ENCODE peak calls at places on chromosomes 13 and 19, in seven cellular contexts. W is neural progenitor cell, P is cardiac muscle cell, A is ovary, K is tibial nerve, L is tibial artery, X is fibroblast of lung. Z is an unnamed sample.

GRCh38 chr19:38004505-38005223 is 97.7 kb downstream of the SIPA1L3 start:
- DNase-seq in P (peak; percentile 96), A (peak; percentile 72), W (peak; percentile 92), L (peak; percentile 92), K (peak; percentile 74), X (peak; percentile 96), Z (peak; percentile 91)

GRCh38 chr13:97491452-97491851 is 57.5 kb downstream of the RAP2A start:
- DNase-seq in A (no peak), W (no peak), K (no peak), P (no peak), L (no peak), X (no peak), Z (no peak)

GRCh38 chr19:56987184-56987583 is 132.6 kb upstream of the USP29 start:
- DNase-seq in K (no peak), P (no peak), L (no peak), A (peak; percentile 26), W (no peak), X (no peak), Z (no peak)

GRCh38 chr19:3024870-3025515 is 4.1 kb downstream of the TLE2 start:
- DNase-seq in L (no peak), A (no peak), K (no peak), P (no peak), W (peak; percentile 47), X (no peak), Z (no peak)

GRCh38 chr13:100513987-100514670 is 74.5 kb downstream of the GGACT start:
- DNase-seq in P (peak; percentile 42), A (no peak), K (no peak), W (no peak), L (no peak), X (peak; percentile 27), Z (no peak)

GRCh38 chr13:30108913-30109237 is 198.5 kb downstream of the KATNAL1 start:
- DNase-seq in L (no peak), X (no peak), K (no peak), W (no peak), P (no peak), A (no peak), Z (no peak)

GRCh38 chr19:10888421-10888866 is 17.1 kb downstream of the CARM1 start:
- DNase-seq in K (no peak), X (no peak), A (no peak), L (no peak), P (no peak), W (peak; percentile 73), Z (no peak)

GRCh38 chr19:28213476-28214082 is 999.4 kb downstream of the UQCRFS1 start:
- DNase-seq in P (no peak), X (peak; percentile 80), A (no peak), W (no peak), L (no peak), K (no peak), Z (no peak)

GRCh38 chr13:72677431-72677830 is 50.0 kb downstream of the MZT1 start:
- DNase-seq in L (no peak), W (no peak), P (no peak), A (no peak), K (no peak), X (peak; percentile 23), Z (no peak)

GRCh38 chr13:64369121-64369520 is 2861.0 kb downstream of the PCDH9 start:
- DNase-seq in A (no peak), W (no peak), L (no peak), P (peak; percentile 6), X (no peak), K (no peak), Z (no peak)

GRCh38 chr19:2337329-2337707 is 8.8 kb downstream of the SPPL2B start:
- DNase-seq in A (peak; percentile 60), W (peak; percentile 83), L (no peak), K (no peak), X (peak; percentile 59), P (peak; percentile 66), Z (no peak)

DNA sequence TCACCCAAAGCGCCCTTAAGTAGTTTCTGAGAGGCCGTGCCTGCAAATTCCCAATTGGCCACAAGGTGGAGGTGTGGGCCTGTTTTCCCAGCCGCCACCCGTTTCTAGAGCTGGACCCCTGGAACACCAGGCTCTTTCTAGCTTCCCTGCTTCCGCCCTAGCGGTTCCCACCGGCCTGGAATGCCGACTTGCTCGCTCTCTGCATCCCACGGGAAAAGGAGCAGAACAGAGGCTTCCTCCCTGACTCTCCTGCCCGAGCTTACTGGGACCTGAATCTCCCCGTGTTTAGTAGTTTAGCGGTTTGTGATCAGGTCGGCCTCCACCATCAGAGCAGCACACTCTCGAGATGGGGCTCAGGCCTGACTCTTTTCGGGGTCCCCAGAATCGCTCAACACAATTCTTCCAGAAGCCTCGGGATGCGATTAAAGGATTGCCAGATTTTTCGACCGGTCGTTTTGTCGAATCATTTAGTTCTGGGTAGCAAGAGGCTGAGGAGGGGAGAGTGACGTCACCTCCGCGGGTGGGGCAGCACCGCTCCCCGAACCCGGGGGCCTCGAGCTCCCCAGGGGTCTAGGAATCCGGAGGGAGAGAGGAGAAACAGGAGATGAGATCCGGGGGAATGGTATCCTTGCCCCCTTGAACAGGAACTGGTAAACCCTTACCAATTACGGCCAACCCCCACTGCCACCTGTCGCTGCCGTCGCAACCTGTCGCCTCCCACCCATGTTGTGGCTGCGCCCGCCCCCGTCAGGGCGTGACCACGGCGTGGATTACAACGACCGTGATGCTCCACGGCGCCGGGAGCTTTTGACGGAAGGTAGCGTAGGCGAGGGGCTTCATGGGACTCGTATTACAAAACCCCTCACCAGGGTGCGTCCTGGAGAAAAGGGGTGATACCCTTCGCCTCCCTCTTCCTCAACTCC is 8.0 kb downstream of the NAPSA start:
- DNase-seq in L (peak; percentile 72), W (peak; percentile 76), A (peak; percentile 75), X (peak; percentile 47), P (peak; percentile 69), K (peak; percentile 55), Z (no peak)
- H3K4me3 ChIP-seq in L (peak overlapping the region; percentile 53), W (no peak overlapping the region), A (peak overlapping the region; percentile 46), X (peak overlapping the region; percentile 55), P (no peak overlapping the region), K (peak overlapping the region; percentile 35), Z (peak overlapping the region; percentile 71)

DNA sequence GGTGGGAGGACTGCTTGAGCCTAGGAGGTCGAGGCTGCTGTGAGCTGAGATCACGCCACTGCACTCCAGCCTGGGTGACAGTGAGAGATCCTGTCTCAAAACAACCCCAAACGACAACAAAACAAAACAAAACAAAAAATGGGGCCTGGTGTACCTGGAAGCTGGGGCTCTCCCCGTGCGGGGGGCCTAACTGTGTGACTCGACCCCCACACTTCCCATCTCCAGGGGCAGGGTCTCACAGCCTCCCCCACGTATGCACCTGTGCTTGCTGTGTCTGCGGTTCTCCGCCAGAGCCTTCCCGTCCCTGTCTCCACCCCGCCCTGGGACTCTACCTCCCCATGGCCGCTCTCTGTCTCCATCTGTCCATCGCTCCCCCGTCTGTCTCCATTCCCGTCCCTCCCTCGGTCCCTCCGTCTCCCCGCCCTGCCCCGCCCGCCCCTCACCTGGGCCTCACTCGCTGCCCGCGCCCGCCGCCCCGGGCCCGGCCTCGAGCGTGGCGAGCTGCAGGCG is 758 bp downstream of the TMEM238 start:
- DNase-seq in K (no peak), L (no peak), A (no peak), W (no peak), X (no peak), P (no peak), Z (no peak)
- H3K27ac ChIP-seq in K (peak overlapping the region; percentile 84), L (peak overlapping the region; percentile 85), A (no peak overlapping the region), W (no peak overlapping the region), X (no peak overlapping the region), P (no peak overlapping the region), Z (no peak overlapping the region)

GRCh38 chr19:18488838-18489626 is 32.8 kb downstream of the ELL start:
- DNase-seq in W (peak; percentile 81), P (no peak), X (no peak), A (no peak), L (no peak), K (no peak), Z (no peak)
- TF ChIP-seq CTCF in W (peak; percentile 59), P (peak; percentile 25), X (peak; percentile 27), A (no peak), L (no peak), K (peak; percentile 37), Z (no peak)

DNA sequence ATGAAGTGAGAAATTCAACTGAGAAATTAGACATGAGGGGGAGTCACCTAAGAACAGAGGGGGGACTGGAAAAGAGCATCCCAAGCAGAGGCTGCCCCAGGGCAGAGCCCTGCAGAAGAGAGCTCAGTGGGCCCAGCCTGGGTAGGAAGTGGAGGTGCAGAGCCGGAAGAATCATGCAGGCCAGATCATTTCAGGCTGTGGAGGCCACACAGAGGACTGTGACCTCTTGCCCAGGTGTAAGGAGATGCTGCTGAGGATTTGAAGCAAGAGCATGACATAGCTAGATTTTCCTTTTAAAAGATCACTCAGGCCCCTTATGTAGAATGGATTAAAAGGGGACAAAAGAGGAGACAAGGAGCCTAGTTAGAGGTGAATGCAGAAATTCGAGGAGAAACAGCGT is 63.9 kb upstream of the SPATA13 start:
- DNase-seq in X (no peak), L (no peak), P (no peak), A (no peak), K (no peak), W (no peak), Z (no peak)
- H3K4me3 ChIP-seq in X (no peak overlapping the region), L (no peak overlapping the region), P (no peak overlapping the region), A (no peak overlapping the region), K (no peak overlapping the region), W (no peak overlapping the region), Z (no peak overlapping the region)